ENCODE peak calls at places on chromosomes 6 and 20, in five cellular contexts. One of them, this sample, is unnamed.

GRCh38 chr6:7203939-7204338 is 96.2 kb downstream of the RREB1 start:
- DNase-seq in MCF 10A: no peak
- DNase-seq in kidney epithelial cell: no peak
- DNase-seq in astrocyte of the spinal cord: no peak
- DNase-seq in AG04450: no peak
- DNase-seq in this sample: no peak

GRCh38 chr6:133548409-133548808 is 307.3 kb downstream of the EYA4 start:
- DNase-seq in MCF 10A: no peak
- DNase-seq in kidney epithelial cell: no peak
- DNase-seq in astrocyte of the spinal cord: peak
- DNase-seq in AG04450: peak
- DNase-seq in this sample: no peak

GRCh38 chr6:168597471-168597875 is 156.5 kb downstream of the SMOC2 start:
- DNase-seq in MCF 10A: no peak
- DNase-seq in kidney epithelial cell: no peak
- DNase-seq in astrocyte of the spinal cord: no peak
- DNase-seq in AG04450: no peak
- DNase-seq in this sample: no peak

GRCh38 chr20:39853664-39854063 is 835.4 kb downstream of the MAFB start:
- DNase-seq in MCF 10A: peak
- DNase-seq in kidney epithelial cell: peak
- DNase-seq in astrocyte of the spinal cord: peak
- DNase-seq in AG04450: peak
- DNase-seq in this sample: peak

GRCh38 chr20:6866741-6867140 is 99.3 kb downstream of the BMP2 start:
- DNase-seq in MCF 10A: peak
- DNase-seq in kidney epithelial cell: no peak
- DNase-seq in astrocyte of the spinal cord: peak
- DNase-seq in AG04450: no peak
- DNase-seq in this sample: no peak

GRCh38 chr6:159045826-159046225 is 1.0 kb upstream of the TAGAP start:
- DNase-seq in MCF 10A: no peak
- DNase-seq in kidney epithelial cell: no peak
- DNase-seq in astrocyte of the spinal cord: no peak
- DNase-seq in AG04450: no peak
- DNase-seq in this sample: no peak

GRCh38 chr20:34475979-34476736 is 40.1 kb upstream of the DYNLRB1 start:
- DNase-seq in MCF 10A: peak
- DNase-seq in kidney epithelial cell: no peak
- DNase-seq in astrocyte of the spinal cord: peak
- DNase-seq in AG04450: no peak
- DNase-seq in this sample: peak

GRCh38 chr6:131657630-131658111 is 20.6 kb downstream of the ENPP3 start:
- DNase-seq in MCF 10A: peak
- DNase-seq in kidney epithelial cell: no peak
- DNase-seq in astrocyte of the spinal cord: peak
- DNase-seq in AG04450: peak
- DNase-seq in this sample: no peak

GRCh38 chr6:53679446-53679933 is 13.9 kb upstream of the KLHL31 start:
- DNase-seq in MCF 10A: peak
- DNase-seq in kidney epithelial cell: peak
- DNase-seq in astrocyte of the spinal cord: peak
- DNase-seq in AG04450: no peak
- DNase-seq in this sample: peak

GRCh38 chr6:10399451-10399850 is 15.4 kb downstream of the TFAP2A start:
- DNase-seq in MCF 10A: no peak
- DNase-seq in kidney epithelial cell: no peak
- DNase-seq in astrocyte of the spinal cord: no peak
- DNase-seq in AG04450: no peak
- DNase-seq in this sample: no peak

GRCh38 chr6:20542927-20543602 is 8.8 kb downstream of the CDKAL1 start:
- DNase-seq in MCF 10A: peak
- DNase-seq in kidney epithelial cell: peak
- DNase-seq in astrocyte of the spinal cord: peak
- DNase-seq in AG04450: peak
- DNase-seq in this sample: peak

GRCh38 chr20:32053648-32054047 is 1.6 kb downstream of the HCK start:
- DNase-seq in MCF 10A: no peak
- DNase-seq in kidney epithelial cell: no peak
- DNase-seq in astrocyte of the spinal cord: no peak
- DNase-seq in AG04450: no peak
- DNase-seq in this sample: no peak
- TF ChIP-seq CTCF in MCF 10A: no peak
- TF ChIP-seq CTCF in kidney epithelial cell: no peak
- TF ChIP-seq CTCF in astrocyte of the spinal cord: no peak
- TF ChIP-seq CTCF in AG04450: no peak
- TF ChIP-seq CTCF in this sample: no peak

DNA sequence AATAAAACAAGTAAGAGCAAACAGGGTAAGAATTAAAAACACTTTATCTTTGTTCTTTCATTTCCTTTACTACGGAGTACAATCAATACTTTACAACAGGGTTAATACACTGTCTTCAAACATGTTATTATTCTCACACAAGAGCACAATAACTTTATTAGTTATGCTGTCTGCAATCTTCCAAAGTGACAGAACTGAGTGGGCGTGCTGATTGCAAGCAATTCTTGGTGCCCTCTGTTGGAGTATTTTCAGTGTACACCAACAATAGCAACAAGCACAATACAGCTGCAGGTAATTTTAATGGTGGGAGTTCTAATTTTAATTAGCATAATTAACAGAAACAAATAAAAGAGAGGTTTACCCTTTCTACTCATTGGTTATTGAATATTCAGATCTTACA is 33.9 kb upstream of the PTPRK start:
- DNase-seq in MCF 10A: peak
- DNase-seq in kidney epithelial cell: no peak
- DNase-seq in astrocyte of the spinal cord: peak
- DNase-seq in AG04450: no peak
- DNase-seq in this sample: no peak
- TF ChIP-seq CTCF in MCF 10A: peak
- TF ChIP-seq CTCF in kidney epithelial cell: peak
- TF ChIP-seq CTCF in astrocyte of the spinal cord: peak
- TF ChIP-seq CTCF in AG04450: peak
- TF ChIP-seq CTCF in this sample: no peak

GRCh38 chr20:44208770-44209169 is 1.8 kb downstream of the OSER1 start:
- DNase-seq in MCF 10A: peak
- DNase-seq in kidney epithelial cell: no peak
- DNase-seq in astrocyte of the spinal cord: peak
- DNase-seq in AG04450: no peak
- DNase-seq in this sample: no peak
- TF ChIP-seq CTCF in MCF 10A: no peak
- TF ChIP-seq CTCF in kidney epithelial cell: no peak
- TF ChIP-seq CTCF in astrocyte of the spinal cord: no peak
- TF ChIP-seq CTCF in AG04450: peak
- TF ChIP-seq CTCF in this sample: no peak

DNA sequence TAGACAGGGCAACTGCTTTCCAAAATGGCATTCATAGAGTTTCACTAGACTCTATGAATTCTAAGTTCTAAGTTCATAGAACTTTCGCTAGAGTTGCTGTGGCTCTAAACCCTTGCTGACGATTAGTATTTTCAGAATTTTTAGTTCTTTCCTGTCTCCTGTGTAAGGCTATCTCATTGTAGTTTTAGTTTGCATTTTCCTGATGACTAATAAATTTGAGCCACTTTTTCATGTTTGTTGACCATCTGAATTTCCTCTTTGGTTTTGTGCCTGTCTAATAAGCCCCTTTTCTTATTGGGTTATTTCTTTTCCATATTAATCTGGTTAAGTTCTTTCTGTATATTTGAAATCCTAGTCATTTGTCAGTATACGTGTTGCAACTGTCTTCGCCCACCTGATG is 177.8 kb upstream of the CDYL start:
- DNase-seq in MCF 10A: no peak
- DNase-seq in kidney epithelial cell: no peak
- DNase-seq in astrocyte of the spinal cord: no peak
- DNase-seq in AG04450: no peak
- DNase-seq in this sample: no peak
- TF ChIP-seq CTCF in MCF 10A: no peak
- TF ChIP-seq CTCF in kidney epithelial cell: no peak
- TF ChIP-seq CTCF in astrocyte of the spinal cord: no peak
- TF ChIP-seq CTCF in AG04450: no peak
- TF ChIP-seq CTCF in this sample: no peak

DNA sequence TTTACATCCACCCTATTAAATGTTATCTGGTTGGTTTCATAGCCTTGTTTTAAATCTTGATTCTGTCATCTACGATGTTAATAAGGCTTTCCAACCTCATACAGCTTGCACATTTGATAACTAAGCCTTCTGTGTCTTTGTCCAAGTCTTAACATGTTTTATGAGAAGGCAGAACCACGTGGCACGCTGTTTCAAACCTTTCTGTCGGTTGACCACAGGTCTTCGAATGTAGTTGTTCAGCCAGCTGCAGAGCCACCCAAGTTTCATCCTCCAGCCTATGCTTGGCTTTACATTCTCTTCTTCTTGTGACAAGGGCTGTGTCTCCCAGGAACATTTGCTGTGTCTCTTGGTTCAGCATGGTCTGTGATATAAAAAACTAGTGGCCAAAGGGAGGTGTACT is 15.7 kb upstream of the SGK2 start:
- DNase-seq in MCF 10A: no peak
- DNase-seq in kidney epithelial cell: no peak
- DNase-seq in astrocyte of the spinal cord: no peak
- DNase-seq in AG04450: no peak
- DNase-seq in this sample: no peak
- TF ChIP-seq CTCF in MCF 10A: no peak
- TF ChIP-seq CTCF in kidney epithelial cell: no peak
- TF ChIP-seq CTCF in astrocyte of the spinal cord: no peak
- TF ChIP-seq CTCF in AG04450: no peak
- TF ChIP-seq CTCF in this sample: no peak

DNA sequence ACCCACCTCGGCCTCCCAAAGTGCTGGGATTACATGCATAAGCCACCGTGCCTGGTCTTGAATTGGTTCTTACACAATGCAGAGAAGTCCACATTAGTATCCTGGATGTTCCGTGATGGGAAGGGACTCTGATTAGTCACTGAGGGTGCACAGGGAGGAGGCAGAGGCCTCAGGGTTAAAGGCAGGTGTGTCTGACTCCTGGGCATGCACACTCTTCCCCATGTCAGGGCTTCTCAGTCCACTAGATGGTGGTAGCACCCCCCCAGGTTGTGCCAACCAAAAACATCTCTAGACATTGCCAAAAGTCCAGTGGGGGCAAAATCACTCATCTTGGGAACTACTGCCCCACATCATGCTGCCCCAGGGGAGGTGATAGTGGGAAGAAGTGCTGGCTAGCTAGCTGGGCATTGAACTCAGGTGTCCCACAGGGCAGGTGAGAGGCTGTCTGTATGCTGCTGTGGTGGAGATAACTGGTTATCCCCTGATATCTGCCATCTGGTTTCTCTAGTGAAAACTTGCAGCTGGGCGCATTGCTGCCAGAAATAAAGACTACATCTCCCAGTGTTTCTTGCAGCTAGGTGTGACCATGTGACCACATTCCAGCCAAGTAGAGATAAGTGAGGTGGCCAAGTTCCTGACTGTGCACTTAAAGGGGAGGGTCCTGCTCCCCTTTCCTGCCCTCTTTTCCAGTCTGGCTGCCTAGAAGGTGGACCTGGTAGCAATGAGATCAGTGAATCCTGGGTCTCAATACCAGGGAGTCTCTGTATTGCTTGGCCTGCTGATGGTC is 8.4 kb upstream of the NSFL1C start:
- DNase-seq in MCF 10A: peak
- DNase-seq in kidney epithelial cell: no peak
- DNase-seq in astrocyte of the spinal cord: no peak
- DNase-seq in AG04450: no peak
- DNase-seq in this sample: no peak
- TF ChIP-seq CTCF in MCF 10A: no peak
- TF ChIP-seq CTCF in kidney epithelial cell: peak
- TF ChIP-seq CTCF in astrocyte of the spinal cord: peak
- TF ChIP-seq CTCF in AG04450: no peak
- TF ChIP-seq CTCF in this sample: no peak

GRCh38 chr20:19021406-19022117 is 190.9 kb upstream of the SLC24A3 start:
- DNase-seq in MCF 10A: no peak
- DNase-seq in kidney epithelial cell: no peak
- DNase-seq in astrocyte of the spinal cord: no peak
- DNase-seq in AG04450: no peak
- DNase-seq in this sample: no peak

GRCh38 chr20:19022791-19023448 is 189.5 kb upstream of the SLC24A3 start:
- DNase-seq in MCF 10A: no peak
- DNase-seq in kidney epithelial cell: no peak
- DNase-seq in astrocyte of the spinal cord: no peak
- DNase-seq in AG04450: no peak
- DNase-seq in this sample: no peak

GRCh38 chr20:19022118-19022575 is 190.3 kb upstream of the SLC24A3 start:
- DNase-seq in MCF 10A: no peak
- DNase-seq in kidney epithelial cell: no peak
- DNase-seq in astrocyte of the spinal cord: no peak
- DNase-seq in AG04450: no peak
- DNase-seq in this sample: no peak

GRCh38 chr20:19017104-19017690 is 195.2 kb upstream of the SLC24A3 start:
- DNase-seq in MCF 10A: no peak
- DNase-seq in kidney epithelial cell: no peak
- DNase-seq in astrocyte of the spinal cord: no peak
- DNase-seq in AG04450: no peak
- DNase-seq in this sample: no peak

GRCh38 chr20:19019734-19020364 is 192.6 kb upstream of the SLC24A3 start:
- DNase-seq in MCF 10A: no peak
- DNase-seq in kidney epithelial cell: no peak
- DNase-seq in astrocyte of the spinal cord: no peak
- DNase-seq in AG04450: no peak
- DNase-seq in this sample: no peak
- TF ChIP-seq CTCF in MCF 10A: no peak
- TF ChIP-seq CTCF in kidney epithelial cell: no peak
- TF ChIP-seq CTCF in astrocyte of the spinal cord: no peak
- TF ChIP-seq CTCF in AG04450: no peak
- TF ChIP-seq CTCF in this sample: no peak